ENCODE peak calls at places on chromosomes 16 and 17, in six cellular contexts. One of them, this sample, is unnamed. For H3K27me3 and H3K4me1, the result is how much of the 10 kb centered on the place peaks cover.

GRCh38 chr16:49856741-49857330 is 924 bp upstream of the ZNF423 start:
- DNase-seq in Karpas-422: no peak
- DNase-seq in neural progenitor cell: peak
- DNase-seq in Peyer's patch: peak
- DNase-seq in IMR-90: peak
- DNase-seq in thoracic aorta: no peak
- DNase-seq in this sample: no peak

GRCh38 chr17:71327376-71328059 is 793.3 kb upstream of the SOX9 start:
- DNase-seq in Peyer's patch: no peak
- DNase-seq in neural progenitor cell: no peak
- DNase-seq in IMR-90: peak
- DNase-seq in Karpas-422: no peak
- DNase-seq in thoracic aorta: no peak
- DNase-seq in this sample: no peak

GRCh38 chr17:1170739-1171138 is 9.0 kb downstream of the ABR start:
- DNase-seq in thoracic aorta: no peak
- DNase-seq in Peyer's patch: no peak
- DNase-seq in Karpas-422: peak
- DNase-seq in neural progenitor cell: no peak
- DNase-seq in IMR-90: no peak
- DNase-seq in this sample: no peak

GRCh38 chr16:66293207-66293735 is 73.2 kb upstream of the CDH5 start:
- DNase-seq in thoracic aorta: no peak
- DNase-seq in Karpas-422: no peak
- DNase-seq in IMR-90: no peak
- DNase-seq in neural progenitor cell: no peak
- DNase-seq in Peyer's patch: peak
- DNase-seq in this sample: no peak

GRCh38 chr17:64992325-64992802 is 64.2 kb downstream of the GNA13 start:
- DNase-seq in thoracic aorta: no peak
- DNase-seq in Peyer's patch: no peak
- DNase-seq in Karpas-422: no peak
- DNase-seq in neural progenitor cell: no peak
- DNase-seq in IMR-90: peak
- DNase-seq in this sample: no peak

GRCh38 chr16:22739077-22739476 is 74.9 kb upstream of the HS3ST2 start:
- DNase-seq in IMR-90: no peak
- DNase-seq in neural progenitor cell: no peak
- DNase-seq in thoracic aorta: no peak
- DNase-seq in Peyer's patch: no peak
- DNase-seq in Karpas-422: peak
- DNase-seq in this sample: no peak

GRCh38 chr17:81930142-81931125 is 2.9 kb upstream of the MAFG start:
- DNase-seq in thoracic aorta: no peak
- DNase-seq in neural progenitor cell: peak
- DNase-seq in IMR-90: no peak
- DNase-seq in Peyer's patch: no peak
- DNase-seq in Karpas-422: no peak
- DNase-seq in this sample: no peak

GRCh38 chr16:62088731-62089410 is 52.6 kb upstream of the CDH8 start:
- DNase-seq in Peyer's patch: no peak
- DNase-seq in neural progenitor cell: no peak
- DNase-seq in Karpas-422: no peak
- DNase-seq in IMR-90: no peak
- DNase-seq in thoracic aorta: no peak
- DNase-seq in this sample: no peak

GRCh38 chr17:78120971-78121800 is 7.4 kb downstream of the TMC6 start:
- DNase-seq in thoracic aorta: no peak
- DNase-seq in Peyer's patch: peak
- DNase-seq in neural progenitor cell: no peak
- DNase-seq in IMR-90: no peak
- DNase-seq in Karpas-422: no peak
- DNase-seq in this sample: peak

GRCh38 chr17:44587339-44587738 is 30.1 kb downstream of the FZD2 start:
- DNase-seq in Peyer's patch: no peak
- DNase-seq in neural progenitor cell: no peak
- DNase-seq in thoracic aorta: peak
- DNase-seq in Karpas-422: no peak
- DNase-seq in IMR-90: peak
- DNase-seq in this sample: no peak

GRCh38 chr16:66427036-66427446 is at the start of gene BEAN1:
- DNase-seq in Karpas-422: no peak
- DNase-seq in neural progenitor cell: peak
- DNase-seq in IMR-90: no peak
- DNase-seq in thoracic aorta: no peak
- DNase-seq in Peyer's patch: peak
- DNase-seq in this sample: no peak

GRCh38 chr17:58368860-58369213 is 16.8 kb upstream of the SUPT4H1 start:
- DNase-seq in neural progenitor cell: no peak
- DNase-seq in IMR-90: no peak
- DNase-seq in Peyer's patch: peak
- DNase-seq in thoracic aorta: no peak
- DNase-seq in Karpas-422: peak
- DNase-seq in this sample: no peak

GRCh38 chr17:53626286-53626685 is 196.4 kb upstream of the KIF2B start:
- DNase-seq in Peyer's patch: no peak
- DNase-seq in IMR-90: peak
- DNase-seq in Karpas-422: no peak
- DNase-seq in thoracic aorta: no peak
- DNase-seq in neural progenitor cell: no peak
- DNase-seq in this sample: no peak

GRCh38 chr17:32929588-32929987 is 1.6 kb downstream of the TMEM98 start:
- DNase-seq in Peyer's patch: no peak
- DNase-seq in neural progenitor cell: no peak
- DNase-seq in Karpas-422: no peak
- DNase-seq in IMR-90: no peak
- DNase-seq in thoracic aorta: no peak
- DNase-seq in this sample: no peak

GRCh38 chr17:78092794-78093324 is 35.7 kb downstream of the TMC6 start:
- DNase-seq in Karpas-422: no peak
- DNase-seq in Peyer's patch: no peak
- DNase-seq in thoracic aorta: no peak
- DNase-seq in neural progenitor cell: no peak
- DNase-seq in IMR-90: no peak
- DNase-seq in this sample: no peak

GRCh38 chr16:58409316-58409973 is 17.2 kb downstream of the GINS3 start:
- DNase-seq in thoracic aorta: no peak
- DNase-seq in IMR-90: peak
- DNase-seq in neural progenitor cell: no peak
- DNase-seq in Peyer's patch: no peak
- DNase-seq in Karpas-422: no peak
- DNase-seq in this sample: no peak

GRCh38 chr16:28623172-28623711 is 13.4 kb upstream of the SULT1A1 start:
- DNase-seq in Karpas-422: peak
- DNase-seq in neural progenitor cell: no peak
- DNase-seq in Peyer's patch: peak
- DNase-seq in thoracic aorta: no peak
- DNase-seq in IMR-90: no peak
- DNase-seq in this sample: peak
- H3K4me3 ChIP-seq in Karpas-422: peak
- H3K4me3 ChIP-seq in neural progenitor cell: no peak
- H3K4me3 ChIP-seq in Peyer's patch: peak
- H3K4me3 ChIP-seq in thoracic aorta: peak
- H3K4me3 ChIP-seq in IMR-90: no peak
- H3K4me3 ChIP-seq in this sample: peak

GRCh38 chr17:49976828-49977202 is 7.8 kb downstream of the DLX4 start:
- DNase-seq in Karpas-422: no peak
- DNase-seq in thoracic aorta: no peak
- DNase-seq in IMR-90: no peak
- DNase-seq in neural progenitor cell: no peak
- DNase-seq in Peyer's patch: no peak
- DNase-seq in this sample: no peak

GRCh38 chr17:49977463-49978389 is 8.7 kb downstream of the DLX4 start:
- DNase-seq in Karpas-422: no peak
- DNase-seq in neural progenitor cell: no peak
- DNase-seq in thoracic aorta: no peak
- DNase-seq in Peyer's patch: no peak
- DNase-seq in IMR-90: no peak
- DNase-seq in this sample: no peak

GRCh38 chr17:49976163-49976827 is 7.3 kb downstream of the DLX4 start:
- DNase-seq in IMR-90: no peak
- DNase-seq in thoracic aorta: no peak
- DNase-seq in neural progenitor cell: no peak
- DNase-seq in Karpas-422: no peak
- DNase-seq in Peyer's patch: no peak
- DNase-seq in this sample: no peak

GRCh38 chr17:49979748-49980479 is 10.9 kb downstream of the DLX4 start:
- DNase-seq in IMR-90: no peak
- DNase-seq in neural progenitor cell: no peak
- DNase-seq in thoracic aorta: no peak
- DNase-seq in Karpas-422: no peak
- DNase-seq in Peyer's patch: no peak
- DNase-seq in this sample: no peak

GRCh38 chr17:49978501-49978900 is 9.5 kb downstream of the DLX4 start:
- DNase-seq in Karpas-422: no peak
- DNase-seq in neural progenitor cell: no peak
- DNase-seq in IMR-90: no peak
- DNase-seq in Peyer's patch: no peak
- DNase-seq in thoracic aorta: no peak
- DNase-seq in this sample: no peak
- H3K27me3 ChIP-seq in Karpas-422: under half
- H3K27me3 ChIP-seq in neural progenitor cell: under half
- H3K27me3 ChIP-seq in IMR-90: half or more
- H3K27me3 ChIP-seq in Peyer's patch: under half
- H3K27me3 ChIP-seq in thoracic aorta: under half
- H3K27me3 ChIP-seq in this sample: under half

GRCh38 chr16:11245988-11246387 is 10.0 kb downstream of the SOCS1 start:
- DNase-seq in thoracic aorta: no peak
- DNase-seq in neural progenitor cell: no peak
- DNase-seq in IMR-90: no peak
- DNase-seq in Peyer's patch: no peak
- DNase-seq in Karpas-422: no peak
- DNase-seq in this sample: no peak
- H3K4me1 ChIP-seq in thoracic aorta: under half
- H3K4me1 ChIP-seq in neural progenitor cell: under half
- H3K4me1 ChIP-seq in IMR-90: under half
- H3K4me1 ChIP-seq in Peyer's patch: under half
- H3K4me1 ChIP-seq in Karpas-422: under half
- H3K4me1 ChIP-seq in this sample: under half

DNA sequence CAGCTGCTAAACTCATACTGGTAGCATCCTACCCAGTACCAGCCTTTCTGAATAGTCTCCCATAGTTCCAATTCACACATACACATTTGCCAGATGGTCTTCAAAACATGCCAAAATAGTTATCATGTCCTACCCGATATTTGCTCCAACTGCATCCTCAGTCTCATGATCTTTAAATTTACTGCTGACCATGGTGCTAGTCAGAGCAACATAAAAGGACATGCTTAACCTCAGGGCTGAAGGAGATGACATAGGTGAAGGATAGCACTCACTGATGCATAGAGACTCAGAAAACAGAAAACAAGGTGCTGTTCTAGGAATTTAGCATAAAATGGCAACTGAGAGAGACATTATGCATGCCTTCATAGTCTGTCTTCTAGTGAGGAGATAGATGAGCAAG is 200.6 kb upstream of the CCL2 start:
- DNase-seq in neural progenitor cell: no peak
- DNase-seq in Karpas-422: no peak
- DNase-seq in Peyer's patch: no peak
- DNase-seq in IMR-90: no peak
- DNase-seq in thoracic aorta: no peak
- DNase-seq in this sample: no peak
- H3K4me3 ChIP-seq in neural progenitor cell: no peak
- H3K4me3 ChIP-seq in Karpas-422: no peak
- H3K4me3 ChIP-seq in Peyer's patch: no peak
- H3K4me3 ChIP-seq in IMR-90: no peak
- H3K4me3 ChIP-seq in thoracic aorta: no peak
- H3K4me3 ChIP-seq in this sample: no peak

GRCh38 chr16:85067431-85067830 is 39.8 kb downstream of the KIAA0513 start:
- DNase-seq in IMR-90: no peak
- DNase-seq in Peyer's patch: no peak
- DNase-seq in neural progenitor cell: no peak
- DNase-seq in thoracic aorta: no peak
- DNase-seq in Karpas-422: no peak
- DNase-seq in this sample: no peak
- H3K27me3 ChIP-seq in IMR-90: under half
- H3K27me3 ChIP-seq in Peyer's patch: under half
- H3K27me3 ChIP-seq in neural progenitor cell: under half
- H3K27me3 ChIP-seq in thoracic aorta: under half
- H3K27me3 ChIP-seq in Karpas-422: under half
- H3K27me3 ChIP-seq in this sample: under half

DNA sequence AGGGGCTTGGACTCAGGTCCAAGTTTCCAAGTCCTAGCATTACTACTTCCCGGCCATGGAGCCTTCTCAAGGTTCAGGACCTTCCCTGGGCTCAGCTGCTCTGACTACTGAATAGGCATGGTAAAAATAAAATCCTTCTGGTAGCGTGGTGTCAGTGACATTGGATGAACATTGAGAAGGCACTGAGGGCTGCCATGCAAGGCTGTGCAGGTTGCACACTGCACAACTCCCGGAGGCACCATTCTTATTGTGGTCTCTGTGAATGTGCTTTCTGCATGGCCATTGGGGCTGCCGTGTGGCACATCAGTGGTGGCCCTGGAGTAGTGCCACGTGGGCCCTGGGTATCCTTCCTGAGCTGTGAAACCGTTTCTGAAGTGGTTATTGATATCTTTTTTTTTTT is 250.2 kb upstream of the CIBAR2 start:
- DNase-seq in thoracic aorta: no peak
- DNase-seq in Karpas-422: no peak
- DNase-seq in Peyer's patch: no peak
- DNase-seq in neural progenitor cell: no peak
- DNase-seq in IMR-90: no peak
- DNase-seq in this sample: no peak
- H3K4me1 ChIP-seq in thoracic aorta: under half
- H3K4me1 ChIP-seq in Karpas-422: under half
- H3K4me1 ChIP-seq in Peyer's patch: under half
- H3K4me1 ChIP-seq in neural progenitor cell: under half
- H3K4me1 ChIP-seq in IMR-90: under half
- H3K4me1 ChIP-seq in this sample: under half

DNA sequence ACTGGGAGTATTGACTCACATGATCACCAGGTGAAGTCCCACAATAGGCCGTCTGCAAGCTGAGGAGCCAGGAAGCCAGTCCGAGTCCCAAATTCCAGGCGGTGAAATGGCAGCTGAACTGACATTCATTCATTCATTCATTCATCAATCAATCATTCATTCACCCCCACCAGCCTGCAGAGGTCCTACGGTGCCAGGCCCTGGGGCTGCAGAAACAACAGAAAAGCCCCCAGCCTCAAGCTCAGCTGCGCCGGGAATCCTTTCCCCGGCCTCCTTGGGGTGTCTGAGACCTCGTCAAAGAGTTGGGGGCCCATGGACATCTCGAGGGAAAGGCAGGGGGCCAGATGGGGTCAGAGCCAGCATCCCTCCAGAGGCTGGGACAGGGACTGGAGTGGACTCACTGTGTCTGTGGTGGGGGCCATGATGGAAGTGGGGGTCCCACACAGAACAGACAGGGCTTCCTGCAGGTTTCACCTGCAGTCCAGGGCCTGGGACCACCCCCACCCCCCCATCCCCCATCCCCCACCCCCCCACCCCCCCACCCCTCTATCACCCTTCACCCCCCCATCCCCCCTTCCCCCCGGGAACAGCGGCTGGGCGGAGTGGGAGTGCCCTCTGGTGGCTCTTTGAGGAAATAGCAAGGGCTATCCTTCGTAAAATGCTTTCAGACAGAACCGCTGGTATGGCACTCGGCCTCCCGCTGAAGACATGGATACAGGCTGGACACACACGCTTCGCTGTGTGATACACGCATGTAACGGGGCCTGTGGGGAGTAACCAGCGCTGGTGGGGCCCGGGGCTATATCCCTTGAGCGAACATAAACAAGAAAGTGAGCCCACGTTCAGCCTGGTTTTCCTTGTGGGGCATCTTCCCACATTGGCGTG is 8.5 kb upstream of the ZC3H18 start:
- DNase-seq in Peyer's patch: peak
- DNase-seq in IMR-90: peak
- DNase-seq in thoracic aorta: no peak
- DNase-seq in neural progenitor cell: peak
- DNase-seq in Karpas-422: peak
- DNase-seq in this sample: peak
- H3K4me3 ChIP-seq in Peyer's patch: no peak
- H3K4me3 ChIP-seq in IMR-90: no peak
- H3K4me3 ChIP-seq in thoracic aorta: peak
- H3K4me3 ChIP-seq in neural progenitor cell: no peak
- H3K4me3 ChIP-seq in Karpas-422: no peak
- H3K4me3 ChIP-seq in this sample: no peak